ENCODE peak calls at places on chromosomes 11 and 22, in eight cellular contexts. I, C, G, D, W, P, Y and S are unnamed samples.

GRCh38 chr11:57276169-57276854 is 39.3 kb upstream of the APLNR start:
- DNase-seq in Y (no peak), W (no peak), G (no peak), I (peak), D (no peak), C (no peak), P (no peak), S (no peak)

GRCh38 chr11:34324466-34324865 is 33.3 kb downstream of the ABTB2 start:
- DNase-seq in G (no peak), Y (no peak), W (no peak), I (no peak), P (no peak), C (no peak), D (no peak), S (no peak)

GRCh38 chr11:82686211-82686610 is 47.5 kb downstream of the FAM181B start:
- DNase-seq in W (no peak), G (no peak), P (no peak), I (no peak), Y (no peak), C (no peak), D (no peak), S (no peak)

GRCh38 chr22:48867891-48868290 is 959.8 kb downstream of the BRD1 start:
- DNase-seq in D (no peak), G (no peak), W (no peak), C (no peak), Y (no peak), P (no peak), I (no peak), S (no peak)

GRCh38 chr11:6856871-6857270 is 6.0 kb upstream of the OR10A2 start:
- DNase-seq in G (no peak), I (no peak), W (no peak), P (no peak), C (no peak), D (no peak), Y (no peak), S (no peak)

GRCh38 chr11:62855571-62856332 is 16.4 kb upstream of the WDR74 start:
- DNase-seq in G (peak), C (peak), P (peak), W (peak), Y (peak), D (peak), I (peak), S (peak)

GRCh38 chr22:36940676-36941075 is 27.2 kb downstream of the CSF2RB start:
- DNase-seq in Y (peak), G (no peak), W (no peak), P (no peak), I (no peak), D (no peak), C (no peak), S (no peak)

GRCh38 chr11:67614730-67615454 is 8.2 kb downstream of the NDUFV1 start:
- DNase-seq in P (no peak), C (no peak), Y (no peak), D (no peak), G (no peak), I (no peak), W (no peak), S (no peak)

GRCh38 chr22:48751539-48752437 is 1075.9 kb downstream of the BRD1 start:
- DNase-seq in C (no peak), P (no peak), Y (no peak), I (no peak), G (no peak), W (no peak), D (no peak), S (no peak)

GRCh38 chr11:80855975-80856524 is 1415.2 kb upstream of the TENM4 start:
- DNase-seq in Y (no peak), W (no peak), D (no peak), C (no peak), P (no peak), G (no peak), I (peak), S (no peak)

GRCh38 chr11:45655347-45655756 is 10.1 kb downstream of the CHST1 start:
- DNase-seq in P (peak), C (peak), W (peak), D (peak), Y (no peak), I (peak), G (peak), S (peak)

GRCh38 chr22:17945851-17946690 is 78.3 kb downstream of the MICAL3 start:
- DNase-seq in P (no peak), D (no peak), G (no peak), I (no peak), Y (no peak), W (no peak), C (no peak), S (no peak)

GRCh38 chr11:46290598-46291309 is 13.3 kb downstream of the CREB3L1 start:
- DNase-seq in Y (no peak), W (peak), D (peak), P (no peak), C (no peak), G (peak), I (no peak), S (peak)

GRCh38 chr22:22767876-22768602 is 119.6 kb upstream of the IGLL5 start:
- DNase-seq in Y (no peak), W (no peak), C (no peak), D (peak), P (no peak), G (no peak), I (no peak), S (no peak)

GRCh38 chr11:18498039-18498438 is 28.7 kb downstream of the TSG101 start:
- DNase-seq in G (no peak), D (no peak), I (no peak), P (no peak), W (no peak), C (no peak), Y (no peak), S (no peak)

GRCh38 chr11:121421149-121421906 is 30.8 kb upstream of the SORL1 start:
- DNase-seq in C (no peak), P (no peak), Y (no peak), D (peak), W (peak), I (no peak), G (no peak), S (no peak)

DNA sequence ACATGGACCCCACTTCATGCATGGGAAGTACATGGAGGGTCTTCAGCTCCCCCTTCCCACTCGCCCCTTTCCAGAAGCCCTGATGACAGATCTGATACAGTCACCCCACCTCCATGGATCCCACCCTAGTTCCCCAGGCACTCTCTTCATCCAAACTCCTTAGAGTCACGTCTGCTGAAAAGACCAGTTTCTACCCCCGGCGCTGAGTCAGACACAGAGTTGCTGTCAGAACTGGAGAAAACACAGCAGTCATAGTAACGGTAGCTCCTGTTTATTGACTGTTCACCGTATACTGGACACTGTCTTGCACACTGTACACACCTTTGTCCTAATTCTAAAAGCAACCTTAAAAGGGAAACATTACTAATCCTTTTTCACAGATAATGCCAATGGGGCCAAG is 29.1 kb downstream of the DRD2 start:
- DNase-seq in W (no peak), D (no peak), P (no peak), Y (no peak), C (no peak), G (no peak), I (no peak), S (no peak)
- TF ChIP-seq MAX in W (no peak), D (no peak), P (no peak), Y (no peak), C (no peak), G (no peak), I (no peak), S (no peak)

DNA sequence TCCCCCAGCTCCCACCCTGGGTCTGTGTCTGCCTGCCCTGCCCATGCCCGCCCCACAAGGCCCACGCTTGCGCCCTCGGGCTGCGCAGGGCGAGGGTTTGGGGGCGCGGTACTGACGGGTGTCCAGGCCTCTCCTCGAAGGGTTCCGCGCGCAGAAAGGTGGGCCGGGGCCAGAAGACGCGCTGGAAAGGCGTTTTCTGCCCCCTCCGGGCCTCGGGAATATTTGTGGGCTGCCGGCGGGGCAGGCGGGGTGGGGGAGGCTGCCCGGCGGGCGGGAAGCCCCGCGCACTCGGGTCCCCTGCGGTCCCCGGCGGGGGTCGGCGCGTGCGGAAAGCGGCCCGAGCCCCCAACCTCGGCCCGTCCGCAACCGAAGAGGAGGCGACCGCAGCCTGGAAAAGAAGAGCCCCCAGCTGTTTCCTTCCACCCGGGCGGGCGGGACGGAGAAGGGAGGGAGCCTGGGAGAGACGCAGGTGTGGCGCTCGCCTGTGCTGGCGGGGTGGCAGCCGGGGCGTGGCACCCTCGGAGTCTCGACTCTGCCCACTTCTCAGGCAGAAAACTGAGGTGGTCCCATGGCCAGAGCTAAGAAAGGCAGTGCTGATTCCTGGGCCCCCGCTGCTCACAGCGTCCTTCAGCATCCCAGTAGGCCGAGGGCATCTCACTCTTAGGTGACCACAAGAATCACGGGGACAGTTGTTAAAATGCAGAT is 59.0 kb downstream of the THAP12 start:
- DNase-seq in I (no peak), G (no peak), W (no peak), C (no peak), Y (no peak), P (no peak), D (no peak), S (no peak)
- TF ChIP-seq POLR2A in I (no peak), G (no peak), W (no peak), C (no peak), Y (no peak), P (no peak), D (no peak), S (no peak)

GRCh38 chr11:91872216-91872615 is 352.4 kb upstream of the FAT3 start:
- DNase-seq in Y (no peak), I (no peak), G (no peak), P (no peak), W (no peak), C (no peak), D (no peak), S (no peak)

GRCh38 chr11:91871048-91871447 is 353.6 kb upstream of the FAT3 start:
- DNase-seq in W (no peak), C (no peak), P (no peak), I (peak), G (no peak), Y (no peak), D (no peak), S (no peak)

GRCh38 chr11:91869751-91870150 is 354.9 kb upstream of the FAT3 start:
- DNase-seq in C (no peak), I (no peak), Y (no peak), D (no peak), W (no peak), G (no peak), P (no peak), S (no peak)

GRCh38 chr11:91871791-91872190 is 352.8 kb upstream of the FAT3 start:
- DNase-seq in W (peak), C (no peak), Y (no peak), I (peak), G (no peak), D (no peak), P (no peak), S (no peak)

DNA sequence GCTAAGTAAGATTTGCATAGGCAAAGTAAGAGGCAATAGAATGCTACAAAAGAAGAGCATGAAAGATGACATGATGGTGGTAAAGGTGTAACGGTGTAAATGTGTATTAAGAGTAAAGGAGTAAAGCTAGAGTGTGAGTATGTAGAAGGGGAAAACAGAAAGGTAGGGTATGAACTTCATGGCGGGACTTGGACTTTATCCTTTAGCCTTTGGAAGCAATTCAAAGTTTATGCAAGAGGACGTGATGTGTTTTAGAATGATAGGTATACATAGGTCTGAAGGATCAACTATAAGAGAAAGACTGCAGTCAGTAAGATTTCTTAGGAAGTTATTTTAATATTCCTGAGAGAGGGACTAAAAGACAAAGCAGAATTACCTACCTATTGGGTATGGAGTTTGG is 358.0 kb upstream of the FAT3 start:
- DNase-seq in W (no peak), G (no peak), D (no peak), C (no peak), Y (no peak), I (no peak), P (no peak), S (no peak)
- TF ChIP-seq MAX in W (no peak), G (no peak), D (no peak), C (no peak), Y (no peak), I (no peak), P (no peak), S (no peak)

DNA sequence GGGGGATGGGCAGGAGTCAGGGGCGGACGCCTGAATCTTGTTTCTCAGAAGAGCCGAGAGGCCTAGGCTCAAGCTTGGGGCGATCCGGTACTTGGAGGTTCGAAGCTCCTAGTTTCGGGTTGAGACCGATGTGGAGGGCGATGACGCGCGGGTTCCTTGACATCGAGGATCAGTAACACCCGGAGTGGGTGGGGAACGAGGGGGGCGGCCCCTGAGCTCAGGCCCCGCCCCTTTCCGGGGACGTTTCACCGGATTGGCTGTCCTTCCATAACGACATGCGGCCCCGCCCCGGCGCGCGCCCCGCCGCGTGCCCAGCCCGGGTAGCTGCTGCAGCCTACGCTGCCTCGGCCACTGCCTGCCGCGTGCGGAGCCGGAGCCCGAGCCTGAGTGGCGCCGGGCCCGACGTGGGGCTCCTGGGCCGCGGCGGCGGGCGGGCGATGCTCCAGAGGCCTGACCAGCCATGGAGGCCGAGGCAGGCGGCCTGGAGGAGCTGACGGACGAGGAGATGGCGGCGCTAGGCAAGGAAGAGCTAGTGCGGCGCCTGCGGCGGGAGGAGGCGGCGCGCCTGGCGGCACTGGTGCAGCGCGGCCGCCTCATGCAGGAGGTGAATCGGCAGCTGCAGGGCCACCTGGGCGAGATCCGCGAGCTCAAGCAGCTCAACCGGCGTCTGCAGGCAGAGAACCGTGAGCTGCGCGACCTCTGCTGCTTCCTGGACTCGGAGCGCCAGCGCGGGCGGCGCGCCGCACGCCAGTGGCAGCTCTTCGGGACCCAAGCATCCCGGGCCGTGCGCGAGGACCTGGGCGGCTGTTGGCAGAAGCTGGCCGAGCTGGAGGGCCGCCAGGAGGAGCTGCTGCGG is at the start of gene CCDC85B:
- DNase-seq in W (peak), G (no peak), C (peak), D (peak), P (peak), Y (peak), I (peak), S (peak)
- TF ChIP-seq POLR2A in W (peak), G (no peak), C (peak), D (peak), P (peak), Y (peak), I (peak), S (peak)

GRCh38 chr22:30327864-30328345 is 1.2 kb upstream of the TBC1D10A start:
- DNase-seq in I (no peak), D (peak), G (no peak), P (peak), Y (no peak), C (peak), W (no peak), S (peak)

GRCh38 chr22:30326704-30327362 is at the start of gene TBC1D10A:
- DNase-seq in P (peak), D (peak), W (peak), I (peak), C (peak), Y (peak), G (peak), S (peak)

GRCh38 chr22:30325724-30326703 is 727 bp downstream of the TBC1D10A start:
- DNase-seq in C (no peak), D (peak), W (no peak), Y (no peak), P (no peak), G (no peak), I (no peak), S (no peak)

GRCh38 chr22:30324008-30324730 is 2.6 kb downstream of the TBC1D10A start:
- DNase-seq in Y (no peak), C (no peak), W (peak), P (no peak), D (no peak), I (no peak), G (no peak), S (no peak)

DNA sequence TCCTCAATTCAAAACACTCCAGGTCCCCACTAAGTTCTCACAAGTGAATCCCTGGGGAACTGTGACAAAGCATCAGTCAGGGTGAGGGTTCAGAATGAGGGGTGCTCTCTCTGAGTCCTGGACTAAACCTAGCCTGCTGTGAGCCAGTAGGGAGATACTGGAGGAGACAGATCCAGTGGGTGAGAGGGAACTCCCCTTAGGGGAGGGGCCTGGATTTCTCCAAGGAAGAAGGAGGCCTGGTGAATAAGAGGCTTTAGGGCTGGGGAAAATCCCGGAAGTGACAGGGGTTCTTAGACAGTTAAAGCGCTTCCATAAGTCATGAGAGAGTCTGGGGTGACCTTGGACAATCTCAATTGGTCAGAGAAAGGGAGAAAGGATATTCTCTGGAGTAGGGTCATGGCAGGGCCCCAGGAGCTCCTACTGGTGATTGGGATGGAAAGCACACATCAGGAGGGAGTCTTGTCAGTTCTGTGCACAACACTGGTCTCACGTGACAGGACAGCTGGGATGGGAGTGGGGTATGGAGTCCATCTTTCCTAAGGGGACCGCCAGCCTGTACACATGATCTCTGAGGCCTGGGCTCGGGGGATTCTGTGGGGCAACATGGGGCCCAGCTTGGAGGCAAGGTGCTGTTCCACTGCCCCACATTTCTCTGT is 1.5 kb downstream of the TBC1D10A start:
- DNase-seq in C (no peak), W (no peak), I (no peak), D (peak), G (no peak), Y (no peak), P (no peak), S (peak)
- TF ChIP-seq MAX in C (no peak), W (no peak), I (no peak), D (no peak), G (no peak), Y (no peak), P (no peak), S (no peak)

GRCh38 chr22:35229865-35230264 is 27.4 kb upstream of the HMGXB4 start:
- DNase-seq in D (no peak), Y (no peak), W (no peak), P (no peak), G (no peak), I (no peak), C (no peak), S (no peak)

GRCh38 chr22:35230417-35230816 is 26.9 kb upstream of the HMGXB4 start:
- DNase-seq in I (no peak), W (no peak), G (no peak), Y (no peak), P (no peak), D (no peak), C (no peak), S (no peak)

GRCh38 chr22:35227248-35227647 is 30.0 kb upstream of the HMGXB4 start:
- DNase-seq in D (no peak), I (no peak), W (peak), C (no peak), Y (no peak), G (no peak), P (no peak), S (no peak)

GRCh38 chr22:35231585-35232084 is 25.7 kb upstream of the HMGXB4 start:
- DNase-seq in I (peak), G (peak), Y (peak), P (peak), C (peak), D (peak), W (peak), S (peak)

DNA sequence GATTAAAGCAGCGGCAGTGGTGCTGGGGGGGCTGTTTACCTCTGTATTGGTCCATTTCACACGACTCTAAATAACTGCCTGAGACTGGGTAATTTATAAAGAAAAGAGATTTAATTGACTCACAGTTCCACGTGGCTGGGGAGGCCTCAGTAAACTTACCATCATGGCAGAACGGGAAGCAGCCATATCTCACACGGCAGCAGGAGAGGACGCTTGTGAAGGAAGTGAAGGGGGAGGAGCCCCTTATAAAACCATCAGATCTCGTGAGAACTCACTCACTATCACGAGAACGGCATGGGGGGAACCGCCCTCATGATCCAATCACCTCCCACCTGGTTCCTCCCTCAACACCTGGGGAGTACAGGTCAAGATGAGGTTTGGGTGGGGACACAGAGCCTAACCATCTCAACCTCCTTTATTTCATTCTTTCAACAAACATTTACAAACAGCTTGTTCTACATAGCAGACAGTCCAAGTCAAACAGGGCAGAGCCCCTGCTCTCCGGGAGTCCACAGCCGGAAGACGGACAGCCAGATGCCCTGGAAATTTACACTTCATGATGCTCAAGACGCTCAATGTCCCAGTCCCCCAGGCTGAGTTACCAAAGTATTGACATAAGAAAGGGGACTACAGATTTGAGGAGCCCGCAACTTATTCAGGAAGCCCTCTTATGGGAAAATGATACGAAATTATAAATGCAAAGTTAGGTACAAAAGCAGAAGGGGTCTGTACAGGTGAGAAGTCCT is 26.3 kb upstream of the HMGXB4 start:
- DNase-seq in Y (no peak), W (peak), I (no peak), P (peak), D (peak), G (no peak), C (peak), S (no peak)
- TF ChIP-seq POLR2A in Y (peak), W (peak), I (no peak), P (peak), D (peak), G (no peak), C (peak), S (no peak)

GRCh38 chr11:35746356-35747153 is 84.0 kb downstream of the TRIM44 start:
- DNase-seq in C (no peak), Y (no peak), W (no peak), I (no peak), D (no peak), P (no peak), G (no peak), S (no peak)
- TF ChIP-seq MAX in C (no peak), Y (no peak), W (no peak), I (no peak), D (no peak), P (no peak), G (no peak), S (no peak)